ENCODE peak calls at places on chromosomes 2 and 18, in five cellular contexts. B, W, R, K and Y are unnamed samples.

GRCh38 chr2:86087936-86088850 is 17.5 kb downstream of the POLR1A start:
- DNase-seq in R (no peak), B (no peak), K (no peak), W (peak), Y (no peak)

GRCh38 chr2:138846216-138846821 is 66.1 kb upstream of the NXPH2 start:
- DNase-seq in B (peak), K (no peak), R (peak), W (peak), Y (no peak)

GRCh38 chr2:179898873-179899272 is 37.5 kb upstream of the ZNF385B start:
- DNase-seq in W (peak), R (peak), B (no peak), K (peak), Y (no peak)

GRCh38 chr2:47891369-47892337 is 14.6 kb downstream of the FBXO11 start:
- DNase-seq in B (no peak), R (no peak), W (no peak), K (no peak), Y (no peak)

GRCh38 chr18:62009521-62009920 is 116.7 kb upstream of the RNF152 start:
- DNase-seq in B (no peak), W (no peak), R (no peak), K (no peak), Y (no peak)

GRCh38 chr2:76197842-76198448 is 487.2 kb upstream of the GCFC2 start:
- DNase-seq in W (peak), R (no peak), B (no peak), K (peak), Y (peak)

GRCh38 chr2:100260712-100261620 is 61.3 kb downstream of the LONRF2 start:
- DNase-seq in W (peak), K (peak), R (peak), B (peak), Y (peak)

GRCh38 chr2:179422037-179422643 is 157.5 kb upstream of the SESTD1 start:
- DNase-seq in R (peak), W (peak), B (peak), K (peak), Y (peak)

GRCh38 chr2:151156431-151156830 is 105.2 kb downstream of the RBM43 start:
- DNase-seq in K (no peak), B (no peak), W (no peak), R (no peak), Y (no peak)

GRCh38 chr2:177710889-177711288 is 318.3 kb downstream of the AGPS start:
- DNase-seq in K (no peak), B (no peak), R (no peak), W (no peak), Y (no peak)

GRCh38 chr2:128026422-128027277 is 1.2 kb downstream of the SAP130 start:
- DNase-seq in K (no peak), W (no peak), R (no peak), B (no peak), Y (no peak)

GRCh38 chr2:10316336-10316735 is 13.6 kb downstream of the HPCAL1 start:
- DNase-seq in R (no peak), B (no peak), K (no peak), W (no peak), Y (no peak)

GRCh38 chr2:231132126-231132525 is 7.3 kb upstream of the HTR2B start:
- DNase-seq in W (no peak), R (no peak), K (no peak), B (no peak), Y (no peak)

GRCh38 chr2:25354116-25354515 is 12.4 kb upstream of the DNMT3A start:
- DNase-seq in B (peak), R (no peak), K (no peak), W (no peak), Y (no peak)

GRCh38 chr18:13726972-13727331 is 479 bp downstream of the RNMT start:
- DNase-seq in R (no peak), K (no peak), W (peak), B (no peak), Y (peak)

GRCh38 chr2:223815186-223815883 is 22.0 kb downstream of the AP1S3 start:
- DNase-seq in R (peak), K (no peak), W (no peak), B (peak), Y (no peak)

GRCh38 chr2:1140389-1141003 is 189.8 kb downstream of the SNTG2 start:
- DNase-seq in R (no peak), B (no peak), K (peak), W (peak), Y (no peak)

GRCh38 chr2:8719528-8719927 is 37.7 kb downstream of the ID2 start:
- DNase-seq in W (no peak), R (no peak), B (peak), K (no peak), Y (no peak)

GRCh38 chr2:8976419-8976818 is 27.1 kb downstream of the MBOAT2 start:
- DNase-seq in B (no peak), W (no peak), K (no peak), R (no peak), Y (no peak)

GRCh38 chr2:84306361-84306760 is 152.7 kb downstream of the SUCLG1 start:
- DNase-seq in K (no peak), B (no peak), R (no peak), W (peak), Y (no peak)

GRCh38 chr2:83368916-83369315 is 1090.2 kb downstream of the SUCLG1 start:
- DNase-seq in B (no peak), R (no peak), K (no peak), W (no peak), Y (no peak)

GRCh38 chr2:216229488-216229887 is 120.3 kb downstream of the XRCC5 start:
- DNase-seq in K (no peak), W (no peak), B (no peak), R (no peak), Y (no peak)

GRCh38 chr18:33757037-33757436 is 179.0 kb downstream of the ASXL3 start:
- DNase-seq in R (peak), B (peak), K (no peak), W (no peak), Y (no peak)